ENCODE peak calls at places on chromosomes 3 and 15, in six cellular contexts. T is psoas muscle; K is heart left ventricle; H is cardiac muscle cell; P is CD8-positive, alpha-beta T cell; R is ovary. U is an unnamed sample.

GRCh38 chr15:99682455-99682854 is 50.8 kb downstream of the LYSMD4 start:
- DNase-seq in R (no peak), P (no peak), H (no peak), K (no peak), T (no peak), U (no peak)

GRCh38 chr3:149752051-149752787 is at the start of gene COMMD2:
- DNase-seq in P (peak), K (peak), H (peak), R (peak), T (peak), U (peak)

GRCh38 chr3:133540896-133541674 is 32.4 kb upstream of the CDV3 start:
- DNase-seq in P (no peak), R (no peak), T (no peak), K (no peak), H (no peak), U (no peak)

GRCh38 chr3:133211449-133211848 is 173.3 kb downstream of the TMEM108 start:
- DNase-seq in P (no peak), H (peak), K (no peak), R (no peak), T (no peak), U (no peak)

GRCh38 chr3:133452603-133453313 is 52.9 kb downstream of the BFSP2 start:
- DNase-seq in H (no peak), K (no peak), P (no peak), T (no peak), R (no peak), U (no peak)

GRCh38 chr15:94230436-94230885 is 900 bp upstream of the MCTP2 start:
- DNase-seq in H (no peak), P (no peak), K (no peak), R (no peak), T (no peak), U (no peak)

GRCh38 chr3:65439641-65440040 is 599.1 kb downstream of the MAGI1 start:
- DNase-seq in T (peak), K (peak), H (peak), P (no peak), R (no peak), U (peak)

GRCh38 chr3:176032043-176032442 is 1165.2 kb downstream of the TBL1XR1 start:
- DNase-seq in H (no peak), P (no peak), T (no peak), R (no peak), K (no peak), U (no peak)

GRCh38 chr3:56986347-56986746 is 74.1 kb upstream of the SPATA12 start:
- DNase-seq in H (no peak), R (no peak), K (no peak), P (no peak), T (no peak), U (no peak)

GRCh38 chr3:139774570-139775302 is 97.0 kb upstream of the NMNAT3 start:
- DNase-seq in T (peak), R (no peak), H (peak), P (no peak), K (no peak), U (peak)

GRCh38 chr3:37256447-37256846 is 82.1 kb upstream of the LRRFIP2 start:
- DNase-seq in P (no peak), T (no peak), H (no peak), R (no peak), K (no peak), U (no peak)
- TF ChIP-seq CTCF in P (no peak), T (no peak), H (peak), R (no peak), K (peak), U (no peak)

GRCh38 chr3:160369784-160370183 is 29.2 kb downstream of the IFT80 start:
- DNase-seq in H (no peak), R (no peak), P (no peak), T (no peak), K (no peak), U (no peak)
- H3K4me3 ChIP-seq in H (no peak), R (no peak), P (no peak), T (no peak), K (no peak), U (no peak)

DNA sequence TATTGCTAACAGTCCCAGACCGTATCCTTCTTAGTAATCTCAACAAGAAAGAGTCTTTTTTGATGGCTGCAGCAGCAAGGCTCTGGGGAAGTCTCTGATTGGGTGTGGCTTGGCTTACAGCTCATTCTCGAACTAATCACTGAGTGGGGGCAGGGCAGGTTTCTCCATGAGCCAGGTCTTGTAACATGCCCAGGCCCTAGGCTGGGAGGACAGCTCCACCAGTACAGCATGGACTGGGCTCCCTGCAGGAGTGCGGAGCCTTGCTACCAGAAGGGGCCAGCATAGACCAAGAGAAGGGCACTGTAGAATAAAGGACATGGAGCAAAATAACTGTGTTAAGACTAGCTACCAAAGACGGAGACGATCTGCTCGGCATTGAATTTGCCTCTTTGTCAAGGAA is 7.2 kb downstream of the CD276 start:
- DNase-seq in T (peak), K (peak), H (peak), P (no peak), R (peak), U (peak)
- TF ChIP-seq CTCF in T (no peak), K (peak), H (peak), P (no peak), R (no peak), U (no peak)

GRCh38 chr15:74134387-74135027 is 4.1 kb downstream of the ISLR2 start:
- DNase-seq in R (no peak), T (peak), H (peak), K (peak), P (no peak), U (no peak)

GRCh38 chr15:74135041-74135565 is 4.7 kb downstream of the ISLR2 start:
- DNase-seq in H (no peak), P (no peak), R (no peak), K (no peak), T (no peak), U (no peak)

GRCh38 chr15:74138642-74139041 is 8.3 kb downstream of the ISLR2 start:
- DNase-seq in P (no peak), T (no peak), K (no peak), R (no peak), H (no peak), U (no peak)

GRCh38 chr15:74137544-74137920 is 7.1 kb downstream of the ISLR2 start:
- DNase-seq in R (no peak), T (no peak), K (no peak), H (no peak), P (no peak), U (no peak)

DNA sequence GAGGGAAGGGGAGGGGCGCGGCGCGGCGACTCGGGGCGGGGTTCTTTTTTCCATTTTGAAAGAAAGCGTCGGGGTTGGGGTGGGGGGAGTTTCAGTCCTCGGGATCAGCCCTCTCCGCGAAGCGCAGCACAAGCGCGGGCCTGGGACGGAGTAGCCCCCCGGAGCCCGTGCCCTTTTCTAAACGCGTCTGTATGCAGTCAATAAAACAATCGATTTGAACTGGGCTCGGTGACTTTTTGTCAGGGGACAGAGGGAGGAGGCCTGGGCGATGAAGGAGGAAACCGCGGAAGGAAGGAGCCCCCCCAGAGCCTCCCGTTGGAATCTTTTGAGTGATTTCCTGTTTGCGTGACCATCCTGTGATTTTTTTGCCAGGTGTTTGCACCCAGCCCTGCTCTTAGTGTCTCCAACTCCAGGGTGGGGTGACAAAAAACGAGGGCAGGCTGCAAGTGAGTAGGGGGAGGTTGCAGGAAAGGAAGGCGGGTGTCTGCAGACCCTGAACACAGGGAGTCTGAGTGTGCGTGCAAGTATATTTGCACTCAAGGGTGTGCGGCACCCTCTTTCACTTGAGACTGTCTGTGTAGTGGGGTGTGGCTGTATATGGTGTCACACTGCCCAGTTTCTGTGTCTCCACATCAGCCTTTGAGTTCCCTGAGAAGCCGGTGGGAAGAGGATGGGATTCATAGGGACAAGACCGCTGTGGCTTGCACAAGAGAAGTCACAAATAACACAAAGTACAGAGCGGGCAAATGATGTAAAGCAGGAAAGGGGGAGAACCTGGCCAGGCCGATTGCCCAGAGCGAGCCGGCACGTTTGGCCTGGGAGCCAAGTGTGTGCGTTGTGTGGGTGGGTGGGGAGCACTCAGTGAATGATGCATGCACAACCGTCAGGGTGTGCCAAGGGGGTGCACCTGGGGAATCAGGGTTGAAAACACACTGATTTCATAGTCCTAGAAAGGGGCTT is 6.5 kb downstream of the ISLR2 start:
- DNase-seq in P (no peak), K (no peak), T (peak), H (no peak), R (no peak), U (no peak)
- H3K4me3 ChIP-seq in P (peak), K (no peak), T (peak), H (peak), R (peak), U (peak)

DNA sequence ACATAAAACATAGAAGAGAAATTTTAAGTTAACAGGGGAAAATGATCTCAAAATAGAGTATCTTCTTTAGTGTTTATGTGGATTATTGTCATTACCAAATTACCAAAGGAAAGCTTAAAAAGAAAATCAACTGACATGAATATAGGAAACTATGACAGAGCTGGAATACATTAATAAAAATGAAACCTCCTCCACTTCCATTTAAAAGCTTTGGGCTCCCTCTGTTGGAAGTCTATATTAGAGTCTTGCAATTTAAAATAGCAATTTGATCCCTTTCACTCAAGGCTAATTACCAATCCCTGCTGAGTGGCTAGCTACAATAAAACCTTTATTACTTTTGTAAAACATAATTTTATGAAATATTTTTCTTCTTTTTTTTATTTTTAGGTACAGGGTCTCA is 61.4 kb upstream of the IMPG2 start:
- DNase-seq in P (no peak), T (no peak), K (no peak), R (no peak), H (peak), U (no peak)
- TF ChIP-seq CTCF in P (peak), T (peak), K (peak), R (no peak), H (peak), U (no peak)

GRCh38 chr3:46884427-46884826 is 6.9 kb downstream of the PTH1R start:
- DNase-seq in P (no peak), H (no peak), K (no peak), T (no peak), R (no peak), U (no peak)
- H3K4me3 ChIP-seq in P (no peak), H (peak), K (no peak), T (no peak), R (no peak), U (peak)

DNA sequence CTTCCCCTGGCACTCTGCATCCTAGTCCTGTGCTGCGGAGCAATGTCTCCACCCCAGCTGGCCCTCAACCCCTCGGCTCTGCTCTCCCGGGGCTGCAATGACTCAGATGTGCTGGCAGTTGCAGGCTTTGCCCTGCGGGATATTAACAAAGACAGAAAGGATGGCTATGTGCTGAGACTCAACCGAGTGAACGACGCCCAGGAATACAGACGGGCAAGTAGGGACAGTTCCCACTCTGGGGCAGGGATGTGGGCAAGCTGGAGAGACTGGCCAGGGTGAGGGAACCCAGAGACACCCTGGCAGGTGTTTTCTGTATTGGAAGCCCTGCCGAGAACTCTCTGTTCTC is 247 bp downstream of the FETUB start:
- DNase-seq in K (no peak), R (no peak), P (no peak), T (no peak), H (no peak), U (no peak)
- TF ChIP-seq CTCF in K (no peak), R (no peak), P (no peak), T (no peak), H (no peak), U (no peak)

GRCh38 chr15:67080118-67080899 is 14.9 kb downstream of the SMAD3 start:
- DNase-seq in T (peak), K (no peak), R (peak), H (no peak), P (no peak), U (peak)
- H3K4me3 ChIP-seq in T (peak), K (no peak), R (no peak), H (no peak), P (no peak), U (peak)

DNA sequence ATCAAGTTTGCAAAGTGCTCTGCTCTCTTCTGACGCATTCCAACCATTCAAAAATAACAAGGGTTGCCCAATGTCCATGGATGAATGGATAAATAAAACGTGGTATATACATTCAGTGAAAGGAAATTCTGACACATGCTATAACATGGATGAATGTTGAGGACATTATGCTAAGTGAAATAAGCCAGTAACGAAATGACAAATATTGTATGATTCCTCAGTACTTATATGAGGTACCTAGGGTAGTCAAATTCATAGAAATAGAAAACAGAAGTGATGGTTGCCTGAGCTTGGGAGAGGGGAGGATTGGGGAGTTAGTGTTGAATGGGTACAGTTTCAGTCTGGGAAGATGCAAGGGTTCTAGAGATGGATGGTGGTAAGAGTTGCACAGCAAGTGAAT is 33.9 kb downstream of the SH3BP5 start:
- DNase-seq in P (no peak), K (no peak), T (no peak), R (no peak), H (no peak), U (no peak)
- TF ChIP-seq CTCF in P (no peak), K (no peak), T (no peak), R (no peak), H (no peak), U (no peak)

DNA sequence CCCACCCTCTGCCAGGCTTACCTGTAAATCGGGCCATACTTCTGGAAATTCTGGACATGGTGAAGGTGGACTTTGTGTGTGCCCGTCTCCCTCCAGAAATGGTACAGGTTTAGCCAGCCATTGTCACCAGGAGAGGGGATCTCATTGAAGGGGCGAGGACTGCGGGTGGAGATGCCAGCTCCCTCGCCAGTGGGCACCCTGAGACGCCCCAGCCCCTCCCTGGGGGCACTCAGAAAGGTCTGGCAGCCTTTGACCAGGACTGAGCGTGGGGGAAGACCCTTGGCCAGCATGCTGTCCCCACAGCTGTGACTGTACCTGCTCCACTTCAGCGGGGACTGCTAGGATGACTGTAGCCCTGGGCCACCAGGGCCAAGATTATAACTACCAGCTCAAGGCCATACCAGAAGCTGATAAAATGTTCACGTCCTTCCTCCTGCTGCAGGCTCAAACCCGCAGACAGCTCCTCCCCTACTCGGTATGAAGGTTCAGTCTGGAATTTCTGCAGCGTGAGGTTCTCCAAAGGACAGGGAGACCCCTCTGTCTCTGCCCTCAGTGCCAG is at the start of gene CYP11A1:
- DNase-seq in K (no peak), P (no peak), T (no peak), R (no peak), H (no peak), U (no peak)
- H3K4me3 ChIP-seq in K (no peak), P (no peak), T (peak), R (peak), H (peak), U (peak)

U was measured in gastrocnemius medialis.